ENCODE peak calls at places on chromosomes 7 and 10, in four cellular contexts. One of them, this sample, is unnamed.

GRCh38 chr7:495326-495725 is 24.3 kb downstream of the PDGFA start:
- DNase-seq in activated CD4-positive, CD25-positive, alpha-beta regulatory T cell treated with anti-CD3 and anti-CD28 coated beads, Interleukin-2, amount 50 U/mL, for 72 hours: no peak
- DNase-seq in activated CD8-positive, alpha-beta memory T cell treated with anti-CD3 and anti-CD28 coated beads for 24 hours: no peak
- DNase-seq in coronary artery: no peak
- DNase-seq in this sample: no peak

GRCh38 chr7:84637568-84638338 is 443.2 kb upstream of the SEMA3A start:
- DNase-seq in activated CD8-positive, alpha-beta memory T cell treated with anti-CD3 and anti-CD28 coated beads for 24 hours: no peak
- DNase-seq in coronary artery: no peak
- DNase-seq in activated CD4-positive, CD25-positive, alpha-beta regulatory T cell treated with anti-CD3 and anti-CD28 coated beads, Interleukin-2, amount 50 U/mL, for 72 hours: no peak
- DNase-seq in this sample: no peak

GRCh38 chr7:74498996-74499834 is 45.5 kb downstream of the GTF2IRD1 start:
- DNase-seq in activated CD8-positive, alpha-beta memory T cell treated with anti-CD3 and anti-CD28 coated beads for 24 hours: no peak
- DNase-seq in coronary artery: no peak
- DNase-seq in activated CD4-positive, CD25-positive, alpha-beta regulatory T cell treated with anti-CD3 and anti-CD28 coated beads, Interleukin-2, amount 50 U/mL, for 72 hours: no peak
- DNase-seq in this sample: no peak

GRCh38 chr10:31578181-31578852 is 259.3 kb downstream of the ZEB1 start:
- DNase-seq in coronary artery: no peak
- DNase-seq in activated CD8-positive, alpha-beta memory T cell treated with anti-CD3 and anti-CD28 coated beads for 24 hours: no peak
- DNase-seq in activated CD4-positive, CD25-positive, alpha-beta regulatory T cell treated with anti-CD3 and anti-CD28 coated beads, Interleukin-2, amount 50 U/mL, for 72 hours: no peak
- DNase-seq in this sample: no peak

GRCh38 chr7:47511698-47512370 is 70.1 kb downstream of the TNS3 start:
- DNase-seq in activated CD4-positive, CD25-positive, alpha-beta regulatory T cell treated with anti-CD3 and anti-CD28 coated beads, Interleukin-2, amount 50 U/mL, for 72 hours: no peak
- DNase-seq in coronary artery: no peak
- DNase-seq in activated CD8-positive, alpha-beta memory T cell treated with anti-CD3 and anti-CD28 coated beads for 24 hours: no peak
- DNase-seq in this sample: no peak

GRCh38 chr7:155189600-155189989 is 108.1 kb upstream of the INSIG1 start:
- DNase-seq in coronary artery: no peak
- DNase-seq in activated CD4-positive, CD25-positive, alpha-beta regulatory T cell treated with anti-CD3 and anti-CD28 coated beads, Interleukin-2, amount 50 U/mL, for 72 hours: no peak
- DNase-seq in activated CD8-positive, alpha-beta memory T cell treated with anti-CD3 and anti-CD28 coated beads for 24 hours: peak
- DNase-seq in this sample: no peak

GRCh38 chr10:34319197-34319846 is 495.8 kb downstream of the PARD3 start:
- DNase-seq in activated CD4-positive, CD25-positive, alpha-beta regulatory T cell treated with anti-CD3 and anti-CD28 coated beads, Interleukin-2, amount 50 U/mL, for 72 hours: no peak
- DNase-seq in coronary artery: no peak
- DNase-seq in activated CD8-positive, alpha-beta memory T cell treated with anti-CD3 and anti-CD28 coated beads for 24 hours: no peak
- DNase-seq in this sample: no peak

GRCh38 chr10:123583639-123584418 is 82.3 kb upstream of the GPR26 start:
- DNase-seq in activated CD8-positive, alpha-beta memory T cell treated with anti-CD3 and anti-CD28 coated beads for 24 hours: peak
- DNase-seq in coronary artery: peak
- DNase-seq in activated CD4-positive, CD25-positive, alpha-beta regulatory T cell treated with anti-CD3 and anti-CD28 coated beads, Interleukin-2, amount 50 U/mL, for 72 hours: peak
- DNase-seq in this sample: peak

GRCh38 chr10:4073912-4074311 is 288.9 kb upstream of the KLF6 start:
- DNase-seq in activated CD4-positive, CD25-positive, alpha-beta regulatory T cell treated with anti-CD3 and anti-CD28 coated beads, Interleukin-2, amount 50 U/mL, for 72 hours: no peak
- DNase-seq in coronary artery: no peak
- DNase-seq in activated CD8-positive, alpha-beta memory T cell treated with anti-CD3 and anti-CD28 coated beads for 24 hours: no peak
- DNase-seq in this sample: no peak

GRCh38 chr10:77073066-77073960 is 564.3 kb downstream of the KCNMA1 start:
- DNase-seq in activated CD8-positive, alpha-beta memory T cell treated with anti-CD3 and anti-CD28 coated beads for 24 hours: no peak
- DNase-seq in coronary artery: no peak
- DNase-seq in activated CD4-positive, CD25-positive, alpha-beta regulatory T cell treated with anti-CD3 and anti-CD28 coated beads, Interleukin-2, amount 50 U/mL, for 72 hours: no peak
- DNase-seq in this sample: no peak

GRCh38 chr10:49542353-49542752 is 3.4 kb upstream of the ERCC6 start:
- DNase-seq in coronary artery: no peak
- DNase-seq in activated CD8-positive, alpha-beta memory T cell treated with anti-CD3 and anti-CD28 coated beads for 24 hours: no peak
- DNase-seq in activated CD4-positive, CD25-positive, alpha-beta regulatory T cell treated with anti-CD3 and anti-CD28 coated beads, Interleukin-2, amount 50 U/mL, for 72 hours: no peak
- DNase-seq in this sample: no peak

GRCh38 chr7:106216517-106217088 is 68.2 kb downstream of the NAMPT start:
- DNase-seq in activated CD8-positive, alpha-beta memory T cell treated with anti-CD3 and anti-CD28 coated beads for 24 hours: no peak
- DNase-seq in activated CD4-positive, CD25-positive, alpha-beta regulatory T cell treated with anti-CD3 and anti-CD28 coated beads, Interleukin-2, amount 50 U/mL, for 72 hours: no peak
- DNase-seq in coronary artery: peak
- DNase-seq in this sample: no peak

GRCh38 chr7:192701-193536 is 548 bp downstream of the FAM20C start:
- DNase-seq in activated CD4-positive, CD25-positive, alpha-beta regulatory T cell treated with anti-CD3 and anti-CD28 coated beads, Interleukin-2, amount 50 U/mL, for 72 hours: no peak
- DNase-seq in coronary artery: no peak
- DNase-seq in activated CD8-positive, alpha-beta memory T cell treated with anti-CD3 and anti-CD28 coated beads for 24 hours: no peak
- DNase-seq in this sample: no peak

GRCh38 chr7:17558135-17558534 is 259.7 kb downstream of the AHR start:
- DNase-seq in activated CD4-positive, CD25-positive, alpha-beta regulatory T cell treated with anti-CD3 and anti-CD28 coated beads, Interleukin-2, amount 50 U/mL, for 72 hours: no peak
- DNase-seq in activated CD8-positive, alpha-beta memory T cell treated with anti-CD3 and anti-CD28 coated beads for 24 hours: no peak
- DNase-seq in coronary artery: no peak
- DNase-seq in this sample: no peak

GRCh38 chr10:46091834-46092522 is 45.9 kb upstream of the MSMB start:
- DNase-seq in activated CD8-positive, alpha-beta memory T cell treated with anti-CD3 and anti-CD28 coated beads for 24 hours: peak
- DNase-seq in coronary artery: peak
- DNase-seq in activated CD4-positive, CD25-positive, alpha-beta regulatory T cell treated with anti-CD3 and anti-CD28 coated beads, Interleukin-2, amount 50 U/mL, for 72 hours: no peak
- DNase-seq in this sample: no peak

GRCh38 chr10:131025333-131025732 is 286.2 kb downstream of the TCERG1L start:
- DNase-seq in activated CD8-positive, alpha-beta memory T cell treated with anti-CD3 and anti-CD28 coated beads for 24 hours: no peak
- DNase-seq in coronary artery: no peak
- DNase-seq in activated CD4-positive, CD25-positive, alpha-beta regulatory T cell treated with anti-CD3 and anti-CD28 coated beads, Interleukin-2, amount 50 U/mL, for 72 hours: no peak
- DNase-seq in this sample: no peak

GRCh38 chr7:91411062-91411461 is 146.8 kb downstream of the FZD1 start:
- DNase-seq in activated CD4-positive, CD25-positive, alpha-beta regulatory T cell treated with anti-CD3 and anti-CD28 coated beads, Interleukin-2, amount 50 U/mL, for 72 hours: no peak
- DNase-seq in activated CD8-positive, alpha-beta memory T cell treated with anti-CD3 and anti-CD28 coated beads for 24 hours: no peak
- DNase-seq in coronary artery: no peak
- DNase-seq in this sample: no peak

GRCh38 chr7:11911900-11912299 is 79.9 kb upstream of the THSD7A start:
- DNase-seq in activated CD4-positive, CD25-positive, alpha-beta regulatory T cell treated with anti-CD3 and anti-CD28 coated beads, Interleukin-2, amount 50 U/mL, for 72 hours: no peak
- DNase-seq in activated CD8-positive, alpha-beta memory T cell treated with anti-CD3 and anti-CD28 coated beads for 24 hours: no peak
- DNase-seq in coronary artery: no peak
- DNase-seq in this sample: no peak

GRCh38 chr7:4270268-4270667 is 411.8 kb upstream of the FOXK1 start:
- DNase-seq in coronary artery: peak
- DNase-seq in activated CD4-positive, CD25-positive, alpha-beta regulatory T cell treated with anti-CD3 and anti-CD28 coated beads, Interleukin-2, amount 50 U/mL, for 72 hours: no peak
- DNase-seq in activated CD8-positive, alpha-beta memory T cell treated with anti-CD3 and anti-CD28 coated beads for 24 hours: no peak
- DNase-seq in this sample: peak

GRCh38 chr7:153934629-153935028 is 117.6 kb upstream of the DPP6 start:
- DNase-seq in activated CD8-positive, alpha-beta memory T cell treated with anti-CD3 and anti-CD28 coated beads for 24 hours: no peak
- DNase-seq in activated CD4-positive, CD25-positive, alpha-beta regulatory T cell treated with anti-CD3 and anti-CD28 coated beads, Interleukin-2, amount 50 U/mL, for 72 hours: no peak
- DNase-seq in coronary artery: no peak
- DNase-seq in this sample: no peak

GRCh38 chr10:131237991-131238651 is 73.4 kb downstream of the TCERG1L start:
- DNase-seq in activated CD4-positive, CD25-positive, alpha-beta regulatory T cell treated with anti-CD3 and anti-CD28 coated beads, Interleukin-2, amount 50 U/mL, for 72 hours: no peak
- DNase-seq in activated CD8-positive, alpha-beta memory T cell treated with anti-CD3 and anti-CD28 coated beads for 24 hours: no peak
- DNase-seq in coronary artery: no peak
- DNase-seq in this sample: no peak

GRCh38 chr10:124267231-124267885 is 151.4 kb downstream of the OAT start:
- DNase-seq in coronary artery: no peak
- DNase-seq in activated CD8-positive, alpha-beta memory T cell treated with anti-CD3 and anti-CD28 coated beads for 24 hours: no peak
- DNase-seq in activated CD4-positive, CD25-positive, alpha-beta regulatory T cell treated with anti-CD3 and anti-CD28 coated beads, Interleukin-2, amount 50 U/mL, for 72 hours: no peak
- DNase-seq in this sample: no peak

GRCh38 chr7:112876877-112877276 is 86.7 kb upstream of the TMEM168 start:
- DNase-seq in coronary artery: no peak
- DNase-seq in activated CD8-positive, alpha-beta memory T cell treated with anti-CD3 and anti-CD28 coated beads for 24 hours: no peak
- DNase-seq in activated CD4-positive, CD25-positive, alpha-beta regulatory T cell treated with anti-CD3 and anti-CD28 coated beads, Interleukin-2, amount 50 U/mL, for 72 hours: no peak
- DNase-seq in this sample: no peak

GRCh38 chr10:70459771-70460490 is 18.4 kb upstream of the NODAL start:
- DNase-seq in coronary artery: no peak
- DNase-seq in activated CD8-positive, alpha-beta memory T cell treated with anti-CD3 and anti-CD28 coated beads for 24 hours: no peak
- DNase-seq in activated CD4-positive, CD25-positive, alpha-beta regulatory T cell treated with anti-CD3 and anti-CD28 coated beads, Interleukin-2, amount 50 U/mL, for 72 hours: no peak
- DNase-seq in this sample: no peak

GRCh38 chr7:79055722-79056415 is 397.6 kb downstream of the MAGI2 start:
- DNase-seq in coronary artery: no peak
- DNase-seq in activated CD4-positive, CD25-positive, alpha-beta regulatory T cell treated with anti-CD3 and anti-CD28 coated beads, Interleukin-2, amount 50 U/mL, for 72 hours: no peak
- DNase-seq in activated CD8-positive, alpha-beta memory T cell treated with anti-CD3 and anti-CD28 coated beads for 24 hours: no peak
- DNase-seq in this sample: no peak

GRCh38 chr7:99837649-99838361 is 10.0 kb downstream of the CYP3A43 start:
- DNase-seq in activated CD8-positive, alpha-beta memory T cell treated with anti-CD3 and anti-CD28 coated beads for 24 hours: no peak
- DNase-seq in activated CD4-positive, CD25-positive, alpha-beta regulatory T cell treated with anti-CD3 and anti-CD28 coated beads, Interleukin-2, amount 50 U/mL, for 72 hours: no peak
- DNase-seq in coronary artery: no peak
- DNase-seq in this sample: no peak